ENCODE peak calls at places on chromosomes 4 and X, in six cellular contexts. One of them, this sample, is unnamed.

GRCh38 chrX:7943600-7944245 is 16.5 kb upstream of the PNPLA4 start:
- DNase-seq in CD8-positive, alpha-beta memory T cell: no peak
- DNase-seq in sigmoid colon: no peak
- DNase-seq in uterus: no peak
- DNase-seq in H7: no peak
- DNase-seq in RWPE2: no peak
- DNase-seq in this sample: no peak

GRCh38 chrX:135923353-135923752 is 29.8 kb downstream of the SAGE1 start:
- DNase-seq in CD8-positive, alpha-beta memory T cell: no peak
- DNase-seq in sigmoid colon: no peak
- DNase-seq in uterus: no peak
- DNase-seq in H7: peak
- DNase-seq in RWPE2: no peak
- DNase-seq in this sample: no peak

GRCh38 chr4:40548256-40548655 is 81.4 kb downstream of the RBM47 start:
- DNase-seq in CD8-positive, alpha-beta memory T cell: no peak
- DNase-seq in sigmoid colon: no peak
- DNase-seq in uterus: no peak
- DNase-seq in H7: no peak
- DNase-seq in RWPE2: no peak
- DNase-seq in this sample: no peak

GRCh38 chr4:109730294-109731051 is 603 bp upstream of the PLA2G12A start:
- DNase-seq in CD8-positive, alpha-beta memory T cell: no peak
- DNase-seq in sigmoid colon: peak
- DNase-seq in uterus: peak
- DNase-seq in H7: no peak
- DNase-seq in RWPE2: peak
- DNase-seq in this sample: peak

GRCh38 chr4:8039290-8039689 is 99.6 kb upstream of the AFAP1 start:
- DNase-seq in CD8-positive, alpha-beta memory T cell: no peak
- DNase-seq in sigmoid colon: no peak
- DNase-seq in uterus: no peak
- DNase-seq in H7: peak
- DNase-seq in RWPE2: no peak
- DNase-seq in this sample: no peak

GRCh38 chr4:4203688-4204400 is 22.9 kb downstream of the OTOP1 start:
- DNase-seq in CD8-positive, alpha-beta memory T cell: no peak
- DNase-seq in sigmoid colon: no peak
- DNase-seq in uterus: no peak
- DNase-seq in H7: no peak
- DNase-seq in RWPE2: no peak
- DNase-seq in this sample: no peak

GRCh38 chrX:150683536-150684146 is 9.6 kb upstream of the MTMR1 start:
- DNase-seq in CD8-positive, alpha-beta memory T cell: no peak
- DNase-seq in sigmoid colon: no peak
- DNase-seq in uterus: no peak
- DNase-seq in H7: peak
- DNase-seq in RWPE2: no peak
- DNase-seq in this sample: no peak

GRCh38 chr4:168383510-168383909 is 65.0 kb upstream of the DDX60 start:
- DNase-seq in CD8-positive, alpha-beta memory T cell: no peak
- DNase-seq in sigmoid colon: no peak
- DNase-seq in uterus: no peak
- DNase-seq in H7: no peak
- DNase-seq in RWPE2: no peak
- DNase-seq in this sample: no peak

GRCh38 chr4:1511441-1512041 is 105.3 kb upstream of the NKX1-1 start:
- DNase-seq in CD8-positive, alpha-beta memory T cell: no peak
- DNase-seq in sigmoid colon: no peak
- DNase-seq in uterus: peak
- DNase-seq in H7: peak
- DNase-seq in RWPE2: no peak
- DNase-seq in this sample: peak

GRCh38 chr4:149031399-149031798 is 589.2 kb upstream of the NR3C2 start:
- DNase-seq in CD8-positive, alpha-beta memory T cell: no peak
- DNase-seq in sigmoid colon: no peak
- DNase-seq in uterus: no peak
- DNase-seq in H7: no peak
- DNase-seq in RWPE2: no peak
- DNase-seq in this sample: no peak

GRCh38 chrX:101079736-101080135 is 1.1 kb downstream of the TMEM35A start:
- DNase-seq in CD8-positive, alpha-beta memory T cell: no peak
- DNase-seq in sigmoid colon: no peak
- DNase-seq in uterus: no peak
- DNase-seq in H7: no peak
- DNase-seq in RWPE2: no peak
- DNase-seq in this sample: no peak

GRCh38 chrX:101081257-101081656 is 2.6 kb downstream of the TMEM35A start:
- DNase-seq in CD8-positive, alpha-beta memory T cell: no peak
- DNase-seq in sigmoid colon: no peak
- DNase-seq in uterus: no peak
- DNase-seq in H7: no peak
- DNase-seq in RWPE2: no peak
- DNase-seq in this sample: no peak

GRCh38 chrX:101079223-101079622 is 544 bp downstream of the TMEM35A start:
- DNase-seq in CD8-positive, alpha-beta memory T cell: no peak
- DNase-seq in sigmoid colon: no peak
- DNase-seq in uterus: no peak
- DNase-seq in H7: no peak
- DNase-seq in RWPE2: no peak
- DNase-seq in this sample: no peak

GRCh38 chrX:101080326-101080725 is 1.6 kb downstream of the TMEM35A start:
- DNase-seq in CD8-positive, alpha-beta memory T cell: no peak
- DNase-seq in sigmoid colon: no peak
- DNase-seq in uterus: no peak
- DNase-seq in H7: no peak
- DNase-seq in RWPE2: no peak
- DNase-seq in this sample: no peak

GRCh38 chrX:101078716-101079115 is at the start of gene TMEM35A:
- DNase-seq in CD8-positive, alpha-beta memory T cell: no peak
- DNase-seq in sigmoid colon: no peak
- DNase-seq in uterus: no peak
- DNase-seq in H7: peak
- DNase-seq in RWPE2: no peak
- DNase-seq in this sample: no peak
- H3K4me3 ChIP-seq in CD8-positive, alpha-beta memory T cell: no peak
- H3K4me3 ChIP-seq in sigmoid colon: peak
- H3K4me3 ChIP-seq in uterus: peak
- H3K4me3 ChIP-seq in H7: peak
- H3K4me3 ChIP-seq in RWPE2: no peak
- H3K4me3 ChIP-seq in this sample: peak

DNA sequence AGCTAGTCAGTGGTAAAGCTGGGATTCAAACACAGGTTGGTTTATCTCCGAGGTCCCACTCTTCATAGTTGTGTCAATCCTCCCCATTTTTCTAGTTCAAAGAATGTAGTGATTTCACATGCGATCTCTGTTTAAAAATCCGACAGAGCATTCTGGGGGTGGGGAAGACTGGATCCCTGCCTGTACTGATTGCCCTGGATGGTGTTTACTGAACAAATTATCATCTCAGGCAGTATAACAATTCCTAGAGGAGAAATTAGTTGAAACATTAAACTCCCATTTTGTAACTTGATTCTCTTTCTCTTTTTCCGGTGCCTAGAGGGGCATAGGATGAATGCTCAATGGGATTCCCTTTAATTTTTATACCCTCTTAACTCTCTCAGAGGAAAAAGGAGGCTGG is 10.1 kb upstream of the CWH43 start:
- DNase-seq in CD8-positive, alpha-beta memory T cell: no peak
- DNase-seq in sigmoid colon: no peak
- DNase-seq in uterus: no peak
- DNase-seq in H7: no peak
- DNase-seq in RWPE2: no peak
- DNase-seq in this sample: no peak
- H3K4me3 ChIP-seq in CD8-positive, alpha-beta memory T cell: no peak
- H3K4me3 ChIP-seq in sigmoid colon: no peak
- H3K4me3 ChIP-seq in uterus: no peak
- H3K4me3 ChIP-seq in H7: no peak
- H3K4me3 ChIP-seq in RWPE2: no peak
- H3K4me3 ChIP-seq in this sample: no peak

DNA sequence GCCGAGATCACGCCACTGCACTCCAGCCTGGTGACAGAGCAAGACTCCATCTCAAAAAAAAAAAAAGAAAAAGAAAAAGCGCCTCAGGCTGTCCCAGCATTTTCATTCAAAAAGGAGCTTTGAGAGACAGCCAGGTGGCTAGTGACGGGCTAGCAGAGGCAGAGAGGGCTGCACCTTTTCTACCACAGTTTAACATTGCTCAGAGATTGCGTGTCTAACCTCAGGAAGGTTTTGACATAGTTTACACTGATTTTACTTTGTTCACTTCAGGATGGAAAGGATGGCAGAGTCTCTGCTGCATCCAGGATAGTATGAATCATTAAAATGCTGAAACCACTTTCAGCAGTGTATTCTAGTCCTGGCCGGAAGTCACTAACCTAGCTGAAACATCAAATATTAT is 28.1 kb downstream of the ZFP42 start:
- DNase-seq in CD8-positive, alpha-beta memory T cell: no peak
- DNase-seq in sigmoid colon: no peak
- DNase-seq in uterus: no peak
- DNase-seq in H7: no peak
- DNase-seq in RWPE2: no peak
- DNase-seq in this sample: no peak
- H3K4me3 ChIP-seq in CD8-positive, alpha-beta memory T cell: no peak
- H3K4me3 ChIP-seq in sigmoid colon: no peak
- H3K4me3 ChIP-seq in uterus: no peak
- H3K4me3 ChIP-seq in H7: no peak
- H3K4me3 ChIP-seq in RWPE2: no peak
- H3K4me3 ChIP-seq in this sample: no peak

DNA sequence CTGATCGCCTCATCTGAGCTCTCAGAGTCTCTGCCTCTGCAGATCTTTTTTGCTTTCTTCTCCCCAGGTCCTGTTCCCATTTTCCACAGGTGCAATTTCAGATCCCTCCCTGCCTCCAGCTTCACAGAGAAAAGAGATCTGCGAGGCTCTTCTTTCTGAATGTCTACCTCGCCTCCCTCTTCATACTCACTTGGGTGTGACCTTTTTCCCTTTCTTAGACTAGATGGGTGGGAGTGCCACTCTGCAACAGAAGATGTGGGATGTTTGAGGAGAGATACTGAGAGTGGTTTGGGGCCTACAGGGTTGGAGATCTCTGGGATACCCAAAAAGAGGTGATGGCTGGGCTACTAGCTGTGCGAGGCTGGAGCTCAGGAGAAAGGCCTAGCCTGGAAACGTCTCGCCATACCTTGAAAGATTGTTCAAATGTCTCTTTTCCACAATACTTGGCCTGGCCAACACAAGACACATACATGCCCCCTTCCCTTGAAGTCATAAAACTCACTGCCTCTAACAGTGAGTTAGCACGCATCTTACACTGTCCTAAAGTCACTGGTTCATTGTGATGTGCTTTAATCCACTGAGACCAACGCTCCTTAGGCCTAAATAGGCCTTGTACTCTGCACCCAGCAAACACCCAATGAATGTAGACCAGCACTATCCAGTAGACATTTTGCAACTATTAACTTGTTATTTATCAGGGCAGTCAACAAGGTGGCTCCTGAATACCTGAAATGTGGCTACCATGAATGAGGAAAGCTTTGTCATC is 33.6 kb downstream of the IRF2 start:
- DNase-seq in CD8-positive, alpha-beta memory T cell: no peak
- DNase-seq in sigmoid colon: no peak
- DNase-seq in uterus: no peak
- DNase-seq in H7: no peak
- DNase-seq in RWPE2: no peak
- DNase-seq in this sample: no peak
- H3K4me3 ChIP-seq in CD8-positive, alpha-beta memory T cell: no peak
- H3K4me3 ChIP-seq in sigmoid colon: peak
- H3K4me3 ChIP-seq in uterus: no peak
- H3K4me3 ChIP-seq in H7: no peak
- H3K4me3 ChIP-seq in RWPE2: no peak
- H3K4me3 ChIP-seq in this sample: no peak

DNA sequence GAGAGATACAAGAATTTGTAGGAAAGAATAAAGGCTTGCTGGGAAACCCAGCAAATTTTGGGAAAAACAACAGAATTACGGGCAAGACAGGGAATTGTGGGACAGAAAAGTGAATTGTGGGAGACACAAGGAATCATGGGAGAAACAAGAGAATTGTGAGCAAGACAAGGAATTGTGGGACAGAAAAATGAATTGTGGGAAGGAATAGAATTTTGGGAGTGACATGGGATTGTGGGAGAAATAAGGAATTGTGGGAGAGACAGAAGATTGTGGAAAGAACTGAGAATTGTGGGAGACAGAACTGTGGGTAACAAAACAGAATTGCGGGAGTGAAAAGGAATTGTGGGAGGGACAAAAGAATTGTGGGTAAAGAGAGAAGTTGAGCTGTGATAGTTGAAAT is 1.2 kb upstream of the HCCS start:
- DNase-seq in CD8-positive, alpha-beta memory T cell: no peak
- DNase-seq in sigmoid colon: no peak
- DNase-seq in uterus: no peak
- DNase-seq in H7: no peak
- DNase-seq in RWPE2: no peak
- DNase-seq in this sample: no peak
- H3K4me3 ChIP-seq in CD8-positive, alpha-beta memory T cell: no peak
- H3K4me3 ChIP-seq in sigmoid colon: no peak
- H3K4me3 ChIP-seq in uterus: no peak
- H3K4me3 ChIP-seq in H7: no peak
- H3K4me3 ChIP-seq in RWPE2: no peak
- H3K4me3 ChIP-seq in this sample: no peak

GRCh38 chr4:82562553-82562854 is 716 bp upstream of the TMEM150C start:
- DNase-seq in CD8-positive, alpha-beta memory T cell: no peak
- DNase-seq in sigmoid colon: no peak
- DNase-seq in uterus: no peak
- DNase-seq in H7: peak
- DNase-seq in RWPE2: no peak
- DNase-seq in this sample: no peak
- H3K4me3 ChIP-seq in CD8-positive, alpha-beta memory T cell: no peak
- H3K4me3 ChIP-seq in sigmoid colon: no peak
- H3K4me3 ChIP-seq in uterus: no peak
- H3K4me3 ChIP-seq in H7: no peak
- H3K4me3 ChIP-seq in RWPE2: no peak
- H3K4me3 ChIP-seq in this sample: peak